ENCODE peak calls at places on chromosomes 2 and 18, in seven cellular contexts. Z is mesenchymal stem cell, H is fibroblast of lung, I is vagina, Y is foreskin fibroblast, R is BE2C, T is kidney. A is an unnamed sample.

GRCh38 chr2:127810156-127810636 is 775 bp downstream of the WDR33 start:
- DNase-seq in Z (peak), H (peak), I (no peak), Y (peak), R (peak), T (no peak), A (peak)

GRCh38 chr18:31061945-31062344 is 19.4 kb upstream of the DSC3 start:
- DNase-seq in Z (no peak), H (peak), I (no peak), Y (no peak), R (no peak), T (no peak), A (no peak)

GRCh38 chr2:26696352-26696816 is 3.9 kb downstream of the KCNK3 start:
- DNase-seq in Z (peak), H (peak), I (no peak), Y (peak), R (no peak), T (no peak), A (peak)

GRCh38 chr2:199861116-199861774 is 10.3 kb upstream of the FTCDNL1 start:
- DNase-seq in Z (peak), H (peak), I (no peak), Y (peak), R (no peak), T (no peak), A (no peak)

GRCh38 chr2:101630224-101630949 is 67.1 kb upstream of the MAP4K4 start:
- DNase-seq in Z (no peak), H (no peak), I (no peak), Y (no peak), R (no peak), T (no peak), A (no peak)

GRCh38 chr2:123513351-123513750 is 511.7 kb upstream of the CNTNAP5 start:
- DNase-seq in Z (peak), H (peak), I (no peak), Y (no peak), R (no peak), T (no peak), A (no peak)

GRCh38 chr18:29172151-29173015 is 995.5 kb upstream of the CDH2 start:
- DNase-seq in Z (peak), H (peak), I (no peak), Y (no peak), R (no peak), T (no peak), A (no peak)

GRCh38 chr18:23422751-23423418 is 30.2 kb upstream of the RIOK3 start:
- DNase-seq in Z (peak), H (peak), I (no peak), Y (peak), R (peak), T (peak), A (peak)

GRCh38 chr2:71500426-71501079 is 47.2 kb downstream of the DYSF start:
- DNase-seq in Z (no peak), H (no peak), I (no peak), Y (no peak), R (no peak), T (no peak), A (no peak)

GRCh38 chr2:195543902-195544894 is 112.8 kb upstream of the SLC39A10 start:
- DNase-seq in Z (peak), H (peak), I (no peak), Y (peak), R (no peak), T (no peak), A (no peak)

GRCh38 chr2:234467289-234467688 is 29.6 kb downstream of the ARL4C start:
- DNase-seq in Z (peak), H (peak), I (no peak), Y (peak), R (no peak), T (no peak), A (no peak)

GRCh38 chr18:69935319-69936190 is 12.1 kb downstream of the CD226 start:
- DNase-seq in Z (no peak), H (peak), I (no peak), Y (no peak), R (no peak), T (no peak), A (no peak)

GRCh38 chr2:233556756-233557736 is 9.5 kb downstream of the USP40 start:
- DNase-seq in Z (peak), H (peak), I (no peak), Y (peak), R (no peak), T (no peak), A (peak)

GRCh38 chr2:126976721-126977328 is 78.1 kb downstream of the TEX51 start:
- DNase-seq in Z (no peak), H (no peak), I (no peak), Y (no peak), R (no peak), T (no peak), A (no peak)

GRCh38 chr2:102063948-102064678 is 72.4 kb downstream of the IL1R2 start:
- DNase-seq in Z (peak), H (peak), I (no peak), Y (peak), R (peak), T (peak), A (peak)

GRCh38 chr2:32632089-32632488 is 4.2 kb downstream of the TTC27 start:
- DNase-seq in Z (peak), H (peak), I (no peak), Y (no peak), R (no peak), T (no peak), A (no peak)

GRCh38 chr2:100809486-100809885 is 10.5 kb upstream of the NPAS2 start:
- DNase-seq in Z (no peak), H (no peak), I (no peak), Y (no peak), R (no peak), T (no peak), A (no peak)

GRCh38 chr2:46332686-46333281 is 35.6 kb downstream of the EPAS1 start:
- DNase-seq in Z (peak), H (no peak), I (no peak), Y (peak), R (peak), T (no peak), A (no peak)

GRCh38 chr2:37168217-37168981 is 11.6 kb upstream of the EIF2AK2 start:
- DNase-seq in Z (peak), H (peak), I (no peak), Y (peak), R (peak), T (no peak), A (no peak)

GRCh38 chr2:37629529-37629928 is 41.9 kb downstream of the CDC42EP3 start:
- DNase-seq in Z (no peak), H (peak), I (no peak), Y (peak), R (no peak), T (no peak), A (no peak)

GRCh38 chr2:199992296-199992695 is 36.9 kb downstream of the MAIP1 start:
- DNase-seq in Z (no peak), H (no peak), I (no peak), Y (no peak), R (no peak), T (no peak), A (no peak)

GRCh38 chr2:229563388-229563787 is 151.0 kb downstream of the DNER start:
- DNase-seq in Z (no peak), H (no peak), I (no peak), Y (no peak), R (no peak), T (no peak), A (no peak)

GRCh38 chr18:57891707-57892391 is 88.7 kb upstream of the ATP8B1 start:
- DNase-seq in Z (no peak), H (peak), I (no peak), Y (no peak), R (no peak), T (no peak), A (no peak)

GRCh38 chr2:216001201-216001600 is 12.2 kb downstream of the MREG start:
- DNase-seq in Z (no peak), H (no peak), I (no peak), Y (no peak), R (no peak), T (no peak), A (no peak)

DNA sequence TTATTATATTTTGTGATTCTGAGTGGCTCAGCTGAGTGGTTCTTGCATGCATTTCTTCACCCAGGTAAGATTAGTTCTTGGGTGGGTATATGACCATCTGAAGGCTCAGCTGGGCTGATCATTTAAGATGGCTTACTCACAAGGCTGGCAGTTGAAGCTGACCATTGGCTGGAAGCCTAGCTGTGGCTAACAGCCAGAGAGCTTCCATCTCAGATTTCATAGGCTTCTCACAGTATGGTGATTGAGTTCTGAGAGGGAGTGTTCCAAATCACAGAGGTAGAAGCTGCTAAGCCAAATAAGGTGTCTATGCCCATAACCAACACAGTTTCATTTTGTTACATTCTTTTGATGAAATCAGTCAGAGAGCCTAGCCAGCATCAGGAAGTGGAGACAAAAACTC is 117.4 kb upstream of the RPRM start:
- DNase-seq in Z (no peak), H (no peak), I (no peak), Y (no peak), R (no peak), T (no peak), A (no peak)
- H3K4me3 ChIP-seq in Z (no peak), H (no peak), I (no peak), Y (no peak), R (no peak), T (no peak), A (no peak)

GRCh38 chr18:74598350-74599001 is 806 bp downstream of the ZNF407 start:
- DNase-seq in Z (peak), H (peak), I (no peak), Y (peak), R (peak), T (peak), A (no peak)

GRCh38 chr18:74590606-74591005 is 7.1 kb upstream of the ZNF407 start:
- DNase-seq in Z (no peak), H (no peak), I (no peak), Y (no peak), R (no peak), T (no peak), A (no peak)

GRCh38 chr18:74597662-74598349 is at the start of gene ZNF407:
- DNase-seq in Z (peak), H (peak), I (no peak), Y (peak), R (peak), T (peak), A (peak)

GRCh38 chr18:74596959-74597661 is 560 bp upstream of the ZNF407 start:
- DNase-seq in Z (peak), H (peak), I (no peak), Y (peak), R (peak), T (peak), A (no peak)

DNA sequence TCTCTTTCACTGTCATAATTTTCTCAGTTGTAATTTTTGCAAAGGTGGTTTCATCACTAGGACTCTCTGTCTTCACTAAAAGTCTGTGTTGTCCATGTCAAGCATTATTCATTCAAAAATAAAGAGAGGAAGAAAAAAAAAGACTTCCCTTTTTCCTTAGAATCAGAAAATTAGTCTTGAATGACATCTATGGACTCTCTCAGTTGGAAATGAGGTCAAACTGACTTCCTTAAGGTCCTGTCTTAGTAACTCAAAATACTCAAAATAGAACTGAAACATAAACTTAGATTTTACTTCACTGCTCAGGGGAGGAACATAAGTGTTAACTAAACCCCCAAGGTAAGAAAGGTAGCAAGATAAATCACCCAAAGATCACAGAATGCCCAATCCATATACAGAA is 2.2 kb upstream of the ZNF407 start:
- DNase-seq in Z (no peak), H (no peak), I (no peak), Y (no peak), R (no peak), T (no peak), A (no peak)
- H3K4me3 ChIP-seq in Z (peak), H (no peak), I (no peak), Y (no peak), R (no peak), T (no peak), A (no peak)

GRCh38 chr2:120404941-120405768 is 59.2 kb downstream of the INHBB start:
- DNase-seq in Z (no peak), H (no peak), I (no peak), Y (no peak), R (no peak), T (no peak), A (no peak)
- H3K4me3 ChIP-seq in Z (no peak), H (no peak), I (no peak), Y (no peak), R (no peak), T (no peak), A (no peak)

GRCh38 chr2:147554708-147555107 is 290.1 kb upstream of the ACVR2A start:
- DNase-seq in Z (no peak), H (no peak), I (no peak), Y (no peak), R (no peak), T (no peak), A (no peak)

GRCh38 chr2:147559068-147559467 is 285.8 kb upstream of the ACVR2A start:
- DNase-seq in Z (no peak), H (no peak), I (no peak), Y (no peak), R (no peak), T (no peak), A (no peak)

GRCh38 chr2:147553743-147554142 is 291.1 kb upstream of the ACVR2A start:
- DNase-seq in Z (no peak), H (no peak), I (no peak), Y (no peak), R (no peak), T (no peak), A (no peak)

GRCh38 chr2:147560810-147561521 is 283.9 kb upstream of the ACVR2A start:
- DNase-seq in Z (peak), H (no peak), I (no peak), Y (no peak), R (no peak), T (no peak), A (no peak)

DNA sequence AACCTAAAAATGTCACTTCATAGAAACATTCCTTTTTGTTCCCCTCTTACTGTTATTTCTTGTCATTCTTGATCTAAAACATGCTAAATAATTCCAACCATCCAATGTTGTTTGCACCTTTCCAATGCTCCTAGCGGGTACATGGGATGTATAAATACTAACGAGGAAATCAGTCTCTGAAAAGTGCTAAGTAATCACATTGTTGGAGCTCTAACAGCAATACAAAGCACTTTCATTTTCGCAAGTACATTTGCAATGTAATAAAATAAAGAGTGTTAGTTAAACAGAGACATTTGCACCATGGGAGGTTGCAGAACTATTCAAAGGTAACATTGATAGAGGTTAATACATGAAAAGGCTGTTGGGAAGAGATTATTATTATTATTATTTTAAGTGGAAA is 286.2 kb upstream of the ACVR2A start:
- DNase-seq in Z (no peak), H (no peak), I (no peak), Y (no peak), R (no peak), T (no peak), A (no peak)
- H3K4me3 ChIP-seq in Z (no peak), H (no peak), I (no peak), Y (no peak), R (no peak), T (peak), A (no peak)

DNA sequence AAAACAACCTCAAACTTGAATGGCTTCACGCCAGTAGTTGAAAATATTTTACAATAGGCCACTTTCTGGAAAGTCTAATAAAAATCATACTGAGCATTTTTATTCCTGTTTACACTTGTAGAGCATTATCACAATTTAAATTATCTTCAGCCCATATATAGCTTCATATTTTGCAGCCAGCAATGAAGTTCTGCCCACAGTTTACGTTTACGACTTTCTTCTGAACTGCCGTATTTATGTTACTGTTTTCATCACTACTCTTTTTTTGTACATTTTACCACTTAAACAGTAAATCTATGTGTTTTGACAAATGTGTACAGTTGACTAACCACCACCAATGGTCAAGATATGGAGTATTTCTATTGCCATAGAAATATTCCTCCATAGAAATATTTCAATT is 86.2 kb downstream of the COPS8 start:
- DNase-seq in Z (peak), H (no peak), I (no peak), Y (no peak), R (no peak), T (no peak), A (no peak)
- H3K4me3 ChIP-seq in Z (no peak), H (peak), I (no peak), Y (no peak), R (no peak), T (no peak), A (no peak)

GRCh38 chr2:105545731-105546622 is 147.1 kb upstream of the FHL2 start:
- DNase-seq in Z (peak), H (peak), I (peak), Y (peak), R (peak), T (no peak), A (no peak)
- H3K4me3 ChIP-seq in Z (no peak), H (no peak), I (no peak), Y (no peak), R (no peak), T (no peak), A (no peak)

GRCh38 chr18:46750626-46751025 is 6.2 kb downstream of the ST8SIA5 start:
- DNase-seq in Z (no peak), H (no peak), I (no peak), Y (no peak), R (no peak), T (no peak), A (no peak)

GRCh38 chr18:46751882-46752281 is 5.0 kb downstream of the ST8SIA5 start:
- DNase-seq in Z (no peak), H (no peak), I (no peak), Y (no peak), R (no peak), T (no peak), A (no peak)

GRCh38 chr18:46754188-46754587 is 2.7 kb downstream of the ST8SIA5 start:
- DNase-seq in Z (peak), H (no peak), I (no peak), Y (no peak), R (no peak), T (no peak), A (no peak)

DNA sequence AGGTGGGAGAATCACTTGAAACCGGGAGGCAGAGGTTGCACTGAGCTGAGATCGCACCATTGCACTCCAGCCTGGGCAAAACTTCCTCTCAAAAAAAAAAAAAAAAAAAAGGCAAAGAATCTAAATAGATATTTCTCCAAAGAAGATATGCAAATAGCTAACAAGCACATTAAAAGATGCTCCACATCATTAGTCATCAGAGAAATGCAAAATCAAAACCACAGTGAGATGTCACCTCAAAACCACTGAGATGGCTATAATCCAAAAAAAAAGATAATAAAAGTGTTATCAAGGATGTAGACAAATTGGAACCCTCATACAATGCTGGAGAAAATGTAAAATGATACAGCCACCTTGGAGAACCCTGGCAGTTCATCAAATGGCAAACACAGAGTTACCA is 8.4 kb downstream of the ST8SIA5 start:
- DNase-seq in Z (no peak), H (no peak), I (no peak), Y (no peak), R (no peak), T (no peak), A (no peak)
- H3K4me3 ChIP-seq in Z (no peak), H (no peak), I (no peak), Y (no peak), R (no peak), T (no peak), A (no peak)

DNA sequence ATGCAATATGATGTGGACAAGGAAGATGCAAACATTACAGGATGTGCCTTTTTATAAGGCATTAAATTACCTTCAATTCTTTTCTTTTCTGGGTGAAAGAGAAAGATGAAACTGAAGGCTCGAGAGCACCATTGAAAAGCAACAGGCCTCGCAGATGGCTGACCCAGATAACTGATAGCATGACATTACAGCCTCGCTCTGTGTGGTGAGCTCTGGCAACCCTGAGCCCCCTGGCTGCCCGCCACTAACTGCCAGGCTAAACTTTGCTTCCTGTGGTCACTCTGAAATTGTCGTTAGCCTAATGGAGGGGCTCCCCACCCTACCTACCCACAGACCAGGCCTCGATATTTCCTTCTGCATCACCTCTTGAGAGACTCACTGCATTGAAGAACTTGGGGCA is 516.8 kb upstream of the FANCL start:
- DNase-seq in Z (no peak), H (no peak), I (no peak), Y (no peak), R (peak), T (no peak), A (no peak)
- H3K4me3 ChIP-seq in Z (no peak), H (no peak), I (no peak), Y (no peak), R (no peak), T (no peak), A (no peak)

GRCh38 chr2:231411871-231412615 is 16.5 kb downstream of the B3GNT7 start:
- DNase-seq in Z (peak), H (peak), I (no peak), Y (peak), R (peak), T (peak), A (peak)

GRCh38 chr2:231412616-231412963 is 17.1 kb downstream of the B3GNT7 start:
- DNase-seq in Z (no peak), H (no peak), I (no peak), Y (no peak), R (no peak), T (no peak), A (no peak)

GRCh38 chr2:231409773-231410172 is 14.3 kb downstream of the B3GNT7 start:
- DNase-seq in Z (no peak), H (no peak), I (no peak), Y (no peak), R (no peak), T (peak), A (no peak)

GRCh38 chr2:231410293-231411004 is 14.9 kb downstream of the B3GNT7 start:
- DNase-seq in Z (no peak), H (no peak), I (no peak), Y (no peak), R (no peak), T (peak), A (no peak)

DNA sequence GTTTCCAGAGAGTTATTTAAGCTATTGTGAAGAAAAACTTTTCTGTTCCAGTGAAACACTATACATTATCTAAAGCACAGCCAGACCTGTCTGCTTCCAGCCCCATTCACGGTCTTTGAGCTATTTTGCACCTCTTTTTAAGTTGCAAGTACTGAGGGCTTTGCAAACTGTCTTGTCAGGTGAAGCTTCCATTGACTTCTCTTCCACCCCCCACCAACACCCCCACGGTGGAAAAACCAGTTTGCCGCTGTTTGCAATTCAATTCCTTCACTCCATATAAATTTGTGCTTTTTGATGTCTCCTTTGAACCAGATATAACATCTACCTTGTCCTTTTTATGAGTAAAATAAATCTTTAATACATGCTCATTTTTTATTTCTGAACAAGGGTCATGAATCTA is 15.7 kb downstream of the B3GNT7 start:
- DNase-seq in Z (no peak), H (no peak), I (no peak), Y (no peak), R (no peak), T (peak), A (no peak)
- H3K4me3 ChIP-seq in Z (peak), H (no peak), I (no peak), Y (no peak), R (no peak), T (no peak), A (no peak)

A was measured in BJ.